ENCODE peak calls at places on chromosomes 1 and 21, in seven cellular contexts. P, R, C, H, B, W and Z are unnamed samples.

GRCh38 chr1:184387871-184388670 is 1.2 kb downstream of the C1orf21 start:
- DNase-seq in C (peak; percentile 21), P (peak; percentile 70), B (no peak), R (peak; percentile 84), W (no peak), H (peak; percentile 65), Z (peak; percentile 19)

GRCh38 chr1:85406887-85407593 is 57.9 kb downstream of the DDAH1 start:
- DNase-seq in B (no peak), C (no peak), H (peak; percentile 73), R (no peak), P (no peak), W (no peak), Z (no peak)

GRCh38 chr1:194705123-194705522 is 1518.7 kb upstream of the B3GALT2 start:
- DNase-seq in W (no peak), H (no peak), R (no peak), C (no peak), P (no peak), B (no peak), Z (no peak)

GRCh38 chr21:44794031-44794374 is 7.6 kb downstream of the UBE2G2 start:
- DNase-seq in W (no peak), H (no peak), P (no peak), R (no peak), C (no peak), B (no peak), Z (no peak)

GRCh38 chr1:96538883-96539282 is 182.7 kb upstream of the PTBP2 start:
- DNase-seq in W (no peak), R (no peak), C (no peak), B (no peak), P (no peak), H (peak; percentile 63), Z (no peak)

GRCh38 chr1:91751281-91751680 is 134.7 kb downstream of the TGFBR3 start:
- DNase-seq in B (no peak), W (no peak), R (no peak), C (no peak), H (peak; percentile 78), P (peak; percentile 65), Z (no peak)

GRCh38 chr1:162224267-162224666 is 152.4 kb downstream of the SPATA46 start:
- DNase-seq in P (no peak), W (no peak), B (no peak), R (no peak), C (no peak), H (no peak), Z (no peak)

GRCh38 chr1:232377494-232377770 is 252.5 kb downstream of the SIPA1L2 start:
- DNase-seq in C (no peak), P (no peak), B (no peak), W (no peak), H (peak; percentile 46), R (no peak), Z (no peak)

GRCh38 chr1:213793482-213794067 is 194.2 kb upstream of the PROX1 start:
- DNase-seq in C (no peak), W (no peak), R (no peak), P (no peak), B (no peak), H (no peak), Z (no peak)

GRCh38 chr1:29145739-29146437 is 22.2 kb upstream of the TMEM200B start:
- DNase-seq in P (no peak), C (no peak), W (no peak), B (no peak), R (no peak), H (no peak), Z (no peak)

GRCh38 chr1:14648931-14649860 is 50.7 kb downstream of the KAZN start:
- DNase-seq in W (no peak), H (no peak), B (no peak), C (no peak), P (no peak), R (no peak), Z (no peak)

GRCh38 chr1:25198731-25199231 is 33.5 kb downstream of the SYF2 start:
- DNase-seq in P (no peak), R (no peak), W (no peak), B (no peak), H (peak; percentile 83), C (no peak), Z (peak; percentile 53)

GRCh38 chr1:147567594-147568381 is 26.5 kb downstream of the BCL9 start:
- DNase-seq in B (no peak), R (no peak), P (no peak), W (no peak), H (no peak), C (no peak), Z (no peak)

GRCh38 chr1:228308628-228309547 is 97.7 kb downstream of the TRIM11 start:
- DNase-seq in P (peak; percentile 53), H (no peak), B (no peak), W (no peak), C (peak; percentile 31), R (peak; percentile 53), Z (no peak)

GRCh38 chr1:10652626-10653025 is 143.8 kb downstream of the CASZ1 start:
- DNase-seq in C (no peak), R (no peak), B (no peak), W (no peak), H (no peak), P (no peak), Z (no peak)

GRCh38 chr1:230308039-230308438 is 118.1 kb downstream of the PGBD5 start:
- DNase-seq in C (no peak), H (peak; percentile 79), B (no peak), P (peak; percentile 80), R (peak; percentile 85), W (no peak), Z (no peak)

GRCh38 chr1:165234149-165234548 is 122.4 kb downstream of the LMX1A start:
- DNase-seq in W (no peak), B (no peak), R (no peak), C (no peak), P (no peak), H (no peak), Z (no peak)

GRCh38 chr1:227943354-227943753 is 4.4 kb downstream of the WNT9A start:
- DNase-seq in W (no peak), P (no peak), R (peak; percentile 5), B (no peak), H (no peak), C (no peak), Z (peak; percentile 19)

GRCh38 chr1:165799387-165799786 is 28.0 kb upstream of the UCK2 start:
- DNase-seq in H (no peak), C (no peak), P (no peak), W (no peak), R (no peak), B (no peak), Z (no peak)

GRCh38 chr1:17229379-17229778 is 19.5 kb upstream of the PADI3 start:
- DNase-seq in W (no peak), H (no peak), C (no peak), R (no peak), P (no peak), B (no peak), Z (no peak)

GRCh38 chr1:11059166-11059989 is 440 bp downstream of the SRM start:
- DNase-seq in W (no peak), P (peak; percentile 62), H (no peak), C (no peak), R (no peak), B (no peak), Z (no peak)

GRCh38 chr1:109214695-109215623 is 1.2 kb downstream of the SARS1 start:
- DNase-seq in H (peak; percentile 71), R (no peak), P (peak; percentile 63), C (peak; percentile 55), B (peak; percentile 23), W (no peak), Z (peak; percentile 56)

GRCh38 chr1:83064589-83065242 is 934.2 kb downstream of the TTLL7 start:
- DNase-seq in R (no peak), H (no peak), C (no peak), B (no peak), P (no peak), W (no peak), Z (no peak)

GRCh38 chr1:99935534-99935933 is 34.3 kb upstream of the SLC35A3 start:
- DNase-seq in P (no peak), B (no peak), C (no peak), R (no peak), H (no peak), W (no peak), Z (no peak)

GRCh38 chr1:214700381-214700780 is 97.4 kb downstream of the CENPF start:
- DNase-seq in R (no peak), B (no peak), W (no peak), C (no peak), P (no peak), H (no peak), Z (no peak)

GRCh38 chr1:23403735-23404486 is 20.6 kb downstream of the TCEA3 start:
- DNase-seq in W (peak; percentile 70), P (peak; percentile 92), H (peak; percentile 92), R (peak; percentile 93), B (peak; percentile 95), C (peak; percentile 86), Z (peak; percentile 81)

GRCh38 chr21:38800924-38801744 is 4.6 kb upstream of the ETS2 start:
- DNase-seq in P (no peak), H (no peak), R (no peak), W (no peak), B (no peak), C (no peak), Z (no peak)

GRCh38 chr21:45299864-45300785 is 12.4 kb upstream of the POFUT2 start:
- DNase-seq in C (no peak), P (peak; percentile 40), H (peak; percentile 79), R (peak; percentile 75), W (no peak), B (no peak), Z (no peak)

GRCh38 chr1:114700026-114700600 is 4.8 kb upstream of the AMPD1 start:
- DNase-seq in P (no peak), R (no peak), W (no peak), H (no peak), C (no peak), B (no peak), Z (no peak)

GRCh38 chr1:20618550-20618949 is 14.7 kb upstream of the PINK1 start:
- DNase-seq in B (no peak), P (no peak), R (no peak), W (no peak), H (no peak), C (no peak), Z (no peak)

GRCh38 chr1:64183380-64183984 is 19.9 kb upstream of the UBE2U start:
- DNase-seq in W (no peak), C (no peak), P (peak; percentile 44), H (no peak), R (no peak), B (peak; percentile 28), Z (no peak)